ENCODE peak calls at places on chromosomes 4 and X, in eight cellular contexts. Y, L, K, W, D, S, Q and Z are unnamed samples.

GRCh38 chr4:174697896-174698295 is 131.2 kb downstream of the GLRA3 start:
- DNase-seq in Y (no peak), L (no peak), K (no peak), W (no peak), D (no peak), S (no peak), Q (no peak), Z (no peak)

GRCh38 chr4:8315343-8316250 is 46.0 kb downstream of the HTRA3 start:
- DNase-seq in Y (no peak), L (peak), K (peak), W (peak), D (no peak), S (no peak), Q (peak), Z (peak)

GRCh38 chr4:141645611-141646340 is 9.4 kb downstream of the IL15 start:
- DNase-seq in Y (no peak), L (no peak), K (no peak), W (peak), D (no peak), S (no peak), Q (no peak), Z (no peak)

GRCh38 chrX:130909469-130910136 is 6.6 kb upstream of the ENOX2 start:
- DNase-seq in Y (no peak), L (no peak), K (no peak), W (no peak), D (no peak), S (no peak), Q (no peak), Z (no peak)

GRCh38 chrX:8586953-8587352 is 122.3 kb downstream of the VCX3B start:
- DNase-seq in Y (no peak), L (no peak), K (no peak), W (no peak), D (no peak), S (no peak), Q (no peak), Z (no peak)

GRCh38 chr4:65241257-65241997 is 428.9 kb downstream of the EPHA5 start:
- DNase-seq in Y (no peak), L (no peak), K (no peak), W (no peak), D (no peak), S (no peak), Q (no peak), Z (no peak)

GRCh38 chrX:134622056-134622812 is 36.0 kb downstream of the PLAC1 start:
- DNase-seq in Y (no peak), L (no peak), K (no peak), W (peak), D (no peak), S (no peak), Q (no peak), Z (peak)

GRCh38 chr4:48031802-48032525 is 15.4 kb downstream of the NIPAL1 start:
- DNase-seq in Y (no peak), L (peak), K (no peak), W (peak), D (no peak), S (no peak), Q (no peak), Z (no peak)

GRCh38 chrX:20237864-20238263 is 28.8 kb downstream of the RPS6KA3 start:
- DNase-seq in Y (no peak), L (no peak), K (no peak), W (peak), D (no peak), S (no peak), Q (no peak), Z (no peak)

GRCh38 chrX:134144231-134144630 is 92.8 kb upstream of the CCDC160 start:
- DNase-seq in Y (no peak), L (no peak), K (peak), W (peak), D (no peak), S (no peak), Q (no peak), Z (peak)

GRCh38 chr4:89617256-89617655 is 219.7 kb downstream of the SNCA start:
- DNase-seq in Y (no peak), L (no peak), K (no peak), W (no peak), D (no peak), S (no peak), Q (no peak), Z (no peak)

GRCh38 chr4:89615056-89615455 is 221.9 kb downstream of the SNCA start:
- DNase-seq in Y (no peak), L (no peak), K (no peak), W (no peak), D (no peak), S (no peak), Q (no peak), Z (no peak)

GRCh38 chr4:89619230-89619962 is 217.6 kb downstream of the SNCA start:
- DNase-seq in Y (no peak), L (no peak), K (no peak), W (no peak), D (no peak), S (no peak), Q (no peak), Z (no peak)

GRCh38 chr4:89614155-89614554 is 222.8 kb downstream of the SNCA start:
- DNase-seq in Y (no peak), L (no peak), K (no peak), W (no peak), D (no peak), S (no peak), Q (no peak), Z (no peak)

GRCh38 chr4:89616382-89616781 is 220.6 kb downstream of the SNCA start:
- DNase-seq in Y (no peak), L (no peak), K (no peak), W (no peak), D (no peak), S (no peak), Q (no peak), Z (no peak)
- H3K27ac ChIP-seq in Y (no peak), L (no peak), K (no peak), W (no peak), D (no peak), S (no peak), Q (no peak), Z (no peak)

GRCh38 chr4:55947912-55948725 is 626 bp upstream of the CEP135 start:
- DNase-seq in Y (peak), L (no peak), K (peak), W (peak), D (peak), S (peak), Q (no peak), Z (peak)
- H3K27ac ChIP-seq in Y (peak), L (peak), K (peak), W (peak), D (peak), S (peak), Q (peak), Z (peak)

DNA sequence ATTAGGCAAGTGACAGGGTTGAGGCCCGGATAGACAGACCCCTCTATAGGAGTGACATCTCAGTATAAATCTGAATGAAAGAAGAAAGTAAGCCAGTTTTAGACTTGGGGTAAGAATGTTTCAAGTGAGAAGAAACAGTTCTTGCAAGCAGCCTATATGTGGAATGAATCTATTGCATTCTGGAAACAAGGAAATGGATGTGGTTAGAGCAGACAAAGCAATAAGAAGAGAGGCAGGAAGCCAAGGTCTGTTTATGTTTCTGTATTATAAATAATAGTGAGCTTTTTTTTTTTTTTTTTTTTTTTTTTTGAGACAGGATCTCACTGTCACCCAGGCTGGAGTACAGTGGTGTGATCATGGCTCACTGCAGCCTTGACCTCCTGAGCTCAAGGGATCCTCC is 255.8 kb downstream of the UNC5C start:
- DNase-seq in Y (peak), L (no peak), K (no peak), W (no peak), D (no peak), S (no peak), Q (no peak), Z (no peak)
- H3K27ac ChIP-seq in Y (no peak), L (no peak), K (no peak), W (no peak), D (no peak), S (no peak), Q (peak), Z (no peak)

GRCh38 chr4:133865606-133866327 is 335.8 kb downstream of the PABPC4L start:
- DNase-seq in Y (no peak), L (no peak), K (no peak), W (peak), D (no peak), S (no peak), Q (no peak), Z (peak)
- H3K27ac ChIP-seq in Y (no peak), L (no peak), K (no peak), W (peak), D (no peak), S (no peak), Q (no peak), Z (no peak)

DNA sequence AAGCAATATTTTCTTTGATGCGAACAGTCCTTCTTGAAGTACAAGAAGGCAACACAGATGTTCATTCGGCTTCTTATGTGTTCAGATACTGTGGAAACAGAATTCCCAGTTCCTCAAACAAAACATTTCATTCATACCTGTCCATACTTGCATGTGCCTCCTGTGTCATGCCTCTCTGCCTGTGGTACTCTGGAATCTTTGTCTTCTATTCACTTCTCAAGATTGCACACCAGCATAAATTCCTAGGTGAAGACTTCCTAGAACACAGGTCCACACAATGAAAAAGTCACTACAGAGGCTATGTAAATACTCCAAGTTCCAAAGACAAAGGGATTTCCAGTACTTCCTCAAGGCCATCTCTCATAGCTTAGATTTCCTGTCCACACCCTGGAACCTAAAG is 367.2 kb downstream of the AFF2 start:
- DNase-seq in Y (no peak), L (no peak), K (no peak), W (no peak), D (no peak), S (no peak), Q (no peak), Z (no peak)
- H3K27ac ChIP-seq in Y (no peak), L (no peak), K (no peak), W (no peak), D (no peak), S (no peak), Q (no peak), Z (no peak)